ENCODE peak calls at places on chromosomes 11 and 22, in five cellular contexts. P, N, U, T and D are unnamed samples.
A peak's percentile ranks its signal among the peaks of the same experiment; 100 is the strongest.

GRCh38 chr11:24457985-24458384 is 38.9 kb upstream of the LUZP2 start:
- DNase-seq in U (no peak), N (no peak), T (no peak), P (no peak), D (no peak)

GRCh38 chr22:29309332-29310064 is 3.0 kb downstream of the GAS2L1 start:
- DNase-seq in U (peak; percentile 47), P (no peak), T (no peak), N (peak; percentile 23), D (no peak)

GRCh38 chr11:69982675-69983570 is 95.2 kb upstream of the ANO1 start:
- DNase-seq in N (no peak), T (no peak), P (no peak), U (no peak), D (no peak)

GRCh38 chr11:114482114-114482513 is 42.8 kb downstream of the REXO2 start:
- DNase-seq in P (no peak), N (peak; percentile 72), U (no peak), T (no peak), D (no peak)

GRCh38 chr22:49320714-49321476 is 506.8 kb downstream of the BRD1 start:
- DNase-seq in T (no peak), U (no peak), N (no peak), P (no peak), D (no peak)

GRCh38 chr22:24125942-24126341 is 55.3 kb upstream of the SUSD2 start:
- DNase-seq in T (no peak), P (no peak), U (no peak), N (no peak), D (no peak)

GRCh38 chr11:32115406-32115805 is 24.5 kb downstream of the RCN1 start:
- DNase-seq in N (no peak), T (no peak), P (no peak), U (peak; percentile 39), D (no peak)

GRCh38 chr11:31826530-31827438 is 15.7 kb upstream of the PAX6 start:
- DNase-seq in P (no peak), N (no peak), U (no peak), T (peak; percentile 10), D (peak; percentile 95)

GRCh38 chr11:26134481-26135355 is 197.2 kb upstream of the ANO3 start:
- DNase-seq in P (no peak), U (no peak), N (peak; percentile 9), T (peak; percentile 4), D (peak; percentile 52)

GRCh38 chr11:28757725-28758515 is 649.7 kb downstream of the METTL15 start:
- DNase-seq in U (peak; percentile 49), N (peak; percentile 91), T (no peak), P (no peak), D (no peak)

GRCh38 chr11:96188625-96189006 is 154.4 kb downstream of the MAML2 start:
- DNase-seq in P (no peak), U (peak; percentile 25), N (peak; percentile 70), T (no peak), D (no peak)

GRCh38 chr22:43439368-43440102 is 27.7 kb downstream of the MPPED1 start:
- DNase-seq in T (no peak), U (no peak), P (no peak), N (no peak), D (no peak)

GRCh38 chr11:122706689-122707088 is 51.2 kb downstream of the UBASH3B start:
- DNase-seq in N (peak; percentile 89), P (no peak), U (no peak), T (no peak), D (no peak)